ENCODE peak calls at places on chromosomes 5 and 9, in five cellular contexts. H is NCI-H1417; N is AG20443; S is HCT116; M is stimulated activated CD8-positive, alpha-beta memory T cell treated with anti-CD3 and anti-CD28 coated beads, Interleukin-7, amount 100 ng/mL, for 4 hours. F is an unnamed sample.

GRCh38 chr9:5499157-5499556 is 11.2 kb upstream of the PDCD1LG2 start:
- DNase-seq in S (no peak), H (no peak), N (no peak), M (no peak), F (no peak)

GRCh38 chr5:157222506-157223230 is 42.0 kb downstream of the ITK start:
- DNase-seq in S (no peak), M (peak; percentile 55), N (peak; percentile 67), H (no peak), F (no peak)

GRCh38 chr9:136551401-136552116 is 5.7 kb upstream of the NOTCH1 start:
- DNase-seq in S (no peak), N (peak; percentile 92), M (no peak), H (no peak), F (peak; percentile 69)

GRCh38 chr5:37045703-37046102 is 169.1 kb downstream of the NIPBL start:
- DNase-seq in H (no peak), M (no peak), S (no peak), N (no peak), F (no peak)

GRCh38 chr5:32098291-32098690 is 75.8 kb downstream of the GOLPH3 start:
- DNase-seq in N (no peak), H (no peak), M (no peak), S (no peak), F (no peak)

GRCh38 chr5:1202026-1202797 is 817 bp downstream of the SLC6A19 start:
- DNase-seq in M (no peak), S (no peak), H (no peak), N (no peak), F (no peak)

GRCh38 chr5:41112486-41113455 is 41.6 kb upstream of the MROH2B start:
- DNase-seq in H (no peak), N (no peak), M (no peak), S (no peak), F (no peak)

GRCh38 chr5:81748556-81748955 is 2.3 kb downstream of the SSBP2 start:
- DNase-seq in H (no peak), S (no peak), N (no peak), M (no peak), F (no peak)

GRCh38 chr5:159414021-159414420 is 83.7 kb upstream of the IL12B start:
- DNase-seq in H (no peak), M (no peak), N (no peak), S (no peak), F (no peak)

GRCh38 chr9:122356627-122357026 is 14.2 kb upstream of the PTGS1 start:
- DNase-seq in S (no peak), N (no peak), M (no peak), H (no peak), F (no peak)

GRCh38 chr5:177997319-177997670 is 1.3 kb upstream of the PROP1 start:
- DNase-seq in N (peak; percentile 11), M (no peak), H (no peak), S (no peak), F (no peak)

GRCh38 chr9:19102181-19102630 is 498 bp downstream of the HAUS6 start:
- DNase-seq in M (peak; percentile 20), H (peak; percentile 31), S (no peak), N (peak; percentile 32), F (peak; percentile 57)

GRCh38 chr9:131503626-131504465 is 1.1 kb downstream of the POMT1 start:
- DNase-seq in N (peak; percentile 62), M (peak; percentile 33), S (no peak), H (no peak), F (peak; percentile 62)

GRCh38 chr9:78903581-78903980 is 606.7 kb downstream of the PSAT1 start:
- DNase-seq in S (no peak), M (no peak), N (no peak), H (no peak), F (no peak)

F was measured in Peyer's patch.